ENCODE peak calls at places on chromosomes 11 and 22, in ten cellular contexts. I is Panc1; N is stomach; Y is tibial nerve; Q is CD4-positive, alpha-beta T cell; B is HFFc6; M is astrocyte; D is progenitor cell of endocrine pancreas; W is astrocyte of the spinal cord; G is nephron progenitor cell. K is an unnamed sample.
A peak's percentile ranks its signal among the peaks of the same experiment; 100 is the strongest.

GRCh38 chr11:61193596-61193995 is 9.7 kb upstream of the PGA3 start:
- DNase-seq in B (no peak), Y (no peak), D (no peak), I (no peak), M (no peak), Q (no peak), G (no peak), N (peak; percentile 80), W (no peak), K (no peak)

GRCh38 chr22:47967841-47968240 is 1205.4 kb downstream of the TBC1D22A start:
- DNase-seq in Q (no peak), W (no peak), M (no peak), B (no peak), G (no peak), I (no peak), D (no peak), N (no peak), Y (no peak), K (no peak)

GRCh38 chr11:101510608-101511007 is 73.2 kb downstream of the TRPC6 start:
- DNase-seq in N (no peak), Y (no peak), Q (no peak), I (no peak), D (no peak), B (no peak), G (no peak), M (no peak), W (no peak), K (no peak)

GRCh38 chr11:46426233-46426991 is 34.8 kb upstream of the CHRM4 start:
- DNase-seq in B (no peak), I (no peak), M (no peak), G (no peak), N (no peak), D (no peak), Y (no peak), Q (no peak), W (no peak), K (no peak)

GRCh38 chr22:30325065-30325720 is 1.5 kb downstream of the TBC1D10A start:
- DNase-seq in W (peak; percentile 60), N (peak; percentile 48), M (peak; percentile 82), B (peak; percentile 81), I (no peak), D (no peak), Q (no peak), Y (peak; percentile 65), G (no peak), K (peak; percentile 68)

GRCh38 chr11:65787649-65788622 is 1.1 kb downstream of the OVOL1 start:
- DNase-seq in B (no peak), N (peak; percentile 42), W (no peak), M (no peak), Q (no peak), Y (no peak), I (no peak), D (peak; percentile 40), G (peak; percentile 80), K (no peak)

GRCh38 chr11:14132312-14132711 is 169.8 kb downstream of the SPON1 start:
- DNase-seq in Y (no peak), B (no peak), G (no peak), M (no peak), W (no peak), Q (no peak), N (no peak), I (no peak), D (no peak), K (no peak)

GRCh38 chr11:123381149-123381548 is 48.9 kb upstream of the GRAMD1B start:
- DNase-seq in Q (no peak), M (no peak), G (no peak), Y (no peak), I (no peak), D (no peak), B (no peak), N (no peak), W (no peak), K (no peak)

GRCh38 chr22:28948404-28948803 is 65.0 kb downstream of the ZNRF3 start:
- DNase-seq in W (no peak), I (no peak), D (no peak), G (no peak), B (no peak), N (no peak), Y (no peak), Q (no peak), M (no peak), K (no peak)

GRCh38 chr11:59216654-59217640 is 4.2 kb upstream of the MPEG1 start:
- DNase-seq in G (no peak), D (no peak), Q (no peak), W (no peak), M (no peak), I (no peak), B (no peak), N (peak; percentile 40), Y (peak; percentile 89), K (no peak)

GRCh38 chr11:64245401-64245796 is 1.3 kb downstream of the PPP1R14B start:
- DNase-seq in M (no peak), D (no peak), I (no peak), Q (no peak), G (no peak), Y (no peak), W (peak; percentile 33), B (no peak), N (peak; percentile 66), K (no peak)

GRCh38 chr22:41512421-41513194 is 31.7 kb downstream of the POLR3H start:
- DNase-seq in Y (no peak), B (peak; percentile 65), I (no peak), Q (no peak), W (peak; percentile 82), G (peak; percentile 75), D (no peak), N (no peak), M (peak; percentile 57), K (no peak)

GRCh38 chr22:32354360-32355351 is 3.0 kb upstream of the RFPL3 start:
- DNase-seq in Q (no peak), M (peak; percentile 13), I (no peak), G (no peak), B (peak; percentile 58), D (no peak), Y (no peak), W (peak; percentile 43), N (no peak), K (no peak)

GRCh38 chr11:28343304-28344233 is 235.4 kb downstream of the METTL15 start:
- DNase-seq in W (peak; percentile 90), D (no peak), B (peak; percentile 72), Y (no peak), I (no peak), G (no peak), N (peak; percentile 27), Q (no peak), M (peak; percentile 88), K (peak; percentile 48)

GRCh38 chr11:96187779-96188624 is 155.0 kb downstream of the MAML2 start:
- DNase-seq in G (no peak), D (no peak), I (no peak), Q (no peak), W (peak; percentile 92), B (peak; percentile 87), M (peak; percentile 96), N (no peak), Y (no peak), K (peak; percentile 59)

GRCh38 chr11:62431171-62431895 is 12.5 kb downstream of the SCGB1A1 start:
- DNase-seq in G (no peak), D (no peak), B (peak; percentile 90), Q (no peak), M (peak; percentile 91), I (no peak), W (peak; percentile 80), N (no peak), Y (no peak), K (peak; percentile 87)

GRCh38 chr11:111982019-111982464 is 43.2 kb upstream of the DLAT start:
- DNase-seq in W (peak; percentile 56), N (peak; percentile 88), I (no peak), Y (peak; percentile 60), Q (peak; percentile 40), M (peak; percentile 16), D (peak; percentile 62), G (peak; percentile 59), B (peak; percentile 33), K (no peak)

GRCh38 chr11:64298966-64299846 is 952 bp upstream of the CATSPERZ start:
- DNase-seq in M (no peak), W (no peak), B (no peak), I (no peak), G (peak; percentile 52), D (no peak), Y (peak; percentile 53), Q (no peak), N (peak; percentile 79), K (no peak)

GRCh38 chr11:101014600-101015242 is 114.9 kb downstream of the PGR start:
- DNase-seq in W (no peak), I (no peak), Q (no peak), M (no peak), N (no peak), Y (no peak), D (no peak), G (no peak), B (no peak), K (no peak)

GRCh38 chr11:75507571-75507970 is 18.2 kb downstream of the GDPD5 start:
- DNase-seq in Q (no peak), M (no peak), N (no peak), G (no peak), Y (no peak), W (no peak), D (no peak), I (no peak), B (no peak), K (no peak)
- TF ChIP-seq CTCF in Q (no peak), M (no peak), N (no peak), G (no peak), Y (no peak), W (no peak), D (no peak), I (no peak), B (no peak), K (no peak)

GRCh38 chr11:106276859-106277436 is 199.5 kb downstream of the AASDHPPT start:
- DNase-seq in N (no peak), Y (no peak), Q (no peak), B (no peak), D (no peak), G (no peak), M (peak; percentile 36), I (no peak), W (peak; percentile 29), K (no peak)
- TF ChIP-seq CTCF in N (no peak), Y (no peak), Q (no peak), B (peak; percentile 38), D (peak; percentile 39), G (no peak), M (no peak), I (peak; percentile 77), W (peak; percentile 52), K (peak; percentile 36)

DNA sequence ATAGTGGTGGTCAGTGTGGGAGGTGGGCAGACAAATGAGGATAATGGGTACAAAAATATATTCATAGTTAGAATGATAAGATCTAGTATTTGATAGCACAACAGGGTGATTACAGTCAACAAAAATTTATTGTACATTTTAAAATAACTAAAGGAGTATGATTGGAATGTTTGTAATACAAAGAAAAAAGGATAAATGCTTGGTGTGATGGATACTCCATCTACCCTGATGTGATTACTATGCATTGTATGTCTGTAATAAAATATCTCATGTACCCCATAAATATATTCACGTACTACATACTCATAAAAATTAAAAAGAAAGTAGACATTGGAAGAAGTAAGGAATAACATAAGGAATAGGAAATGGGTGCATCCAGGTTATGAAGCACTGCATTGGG is 15.4 kb downstream of the RRP8 start:
- DNase-seq in M (no peak), D (no peak), Y (no peak), Q (no peak), W (no peak), G (no peak), N (no peak), I (no peak), B (no peak), K (no peak)
- TF ChIP-seq CTCF in M (no peak), D (no peak), Y (no peak), Q (no peak), W (no peak), G (no peak), N (no peak), I (no peak), B (no peak), K (no peak)

GRCh38 chr11:15192007-15192556 is 77.4 kb downstream of the INSC start:
- DNase-seq in Q (no peak), N (no peak), B (no peak), Y (no peak), M (no peak), D (no peak), G (no peak), I (no peak), W (no peak), K (no peak)
- TF ChIP-seq CTCF in Q (no peak), N (no peak), B (no peak), Y (no peak), M (no peak), D (no peak), G (no peak), I (no peak), W (no peak), K (no peak)